ENCODE peak calls at places on chromosome 1, in six cellular contexts. K is A673; W is CD4-positive, CD25-positive, alpha-beta regulatory T cell; Z is left ventricle myocardium inferior; J is fibroblast of lung; I is GM23338. M is an unnamed sample.

GRCh38 chr1:77227383-77227782 is 8.2 kb upstream of the PIGK start:
- DNase-seq in K (no peak), I (no peak), W (no peak), Z (no peak), J (no peak), M (no peak)

GRCh38 chr1:60762176-60762575 is 320.2 kb upstream of the NFIA start:
- DNase-seq in I (no peak), W (no peak), K (no peak), Z (no peak), J (peak; percentile 63), M (no peak)

GRCh38 chr1:202101182-202101581 is 21.5 kb upstream of the GPR37L1 start:
- DNase-seq in I (no peak), J (no peak), Z (no peak), K (no peak), W (no peak), M (no peak)

GRCh38 chr1:163171826-163172225 is 30.9 kb downstream of the RGS5 start:
- DNase-seq in J (peak; percentile 38), W (no peak), K (peak; percentile 34), Z (no peak), I (no peak), M (no peak)

GRCh38 chr1:157288006-157288405 is 149.8 kb upstream of the ETV3 start:
- DNase-seq in Z (no peak), W (no peak), K (no peak), J (no peak), I (no peak), M (no peak)

GRCh38 chr1:210201671-210202070 is 30.9 kb upstream of the SERTAD4 start:
- DNase-seq in I (no peak), Z (no peak), K (peak; percentile 43), J (peak; percentile 34), W (no peak), M (no peak)

GRCh38 chr1:145824499-145824842 is 471 bp downstream of the POLR3C start:
- DNase-seq in K (no peak), I (no peak), W (no peak), J (no peak), Z (no peak), M (no peak)

GRCh38 chr1:16442941-16443340 is 2.4 kb downstream of the NECAP2 start:
- DNase-seq in K (no peak), I (no peak), J (no peak), Z (no peak), W (no peak), M (no peak)

GRCh38 chr1:231670755-231671154 is 44.2 kb downstream of the DISC1 start:
- DNase-seq in J (no peak), W (no peak), Z (no peak), K (no peak), I (no peak), M (no peak)

GRCh38 chr1:158330390-158330789 is 941 bp downstream of the CD1B start:
- DNase-seq in I (no peak), K (no peak), J (no peak), W (no peak), Z (no peak), M (no peak)

GRCh38 chr1:158333405-158334145 is 2.2 kb upstream of the CD1B start:
- DNase-seq in I (no peak), W (no peak), K (no peak), J (no peak), Z (no peak), M (no peak)

GRCh38 chr1:158329300-158329699 is 2.0 kb downstream of the CD1B start:
- DNase-seq in W (no peak), I (no peak), Z (no peak), J (no peak), K (no peak), M (no peak)

GRCh38 chr1:158329807-158330206 is 1.5 kb downstream of the CD1B start:
- DNase-seq in I (peak; percentile 36), W (no peak), Z (no peak), K (peak; percentile 38), J (no peak), M (no peak)

DNA sequence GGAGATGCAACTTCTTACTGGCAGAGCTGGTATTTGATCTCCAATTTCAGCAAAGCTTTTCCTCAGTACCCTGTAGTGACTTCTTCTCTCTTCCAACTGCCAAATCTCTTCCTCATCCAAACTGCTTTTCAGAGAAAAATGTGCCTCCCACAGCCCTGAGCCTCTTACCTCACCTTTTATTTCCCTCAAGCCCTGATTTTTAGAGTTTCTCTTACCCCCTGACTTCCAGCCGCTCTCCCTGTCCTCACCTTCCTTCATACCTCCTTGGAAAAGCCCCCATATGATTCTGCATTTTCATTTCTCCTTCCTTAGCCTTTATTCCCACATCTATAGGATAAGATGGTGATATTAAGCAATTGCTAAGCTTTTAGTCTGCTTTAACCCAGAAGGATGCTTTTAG is at the start of gene CD1B:
- DNase-seq in W (no peak), J (no peak), Z (no peak), I (no peak), K (no peak), M (no peak)
- H3K4me3 ChIP-seq in W (no peak within 1 kb of the TSS), J (no peak within 1 kb of the TSS), Z (no peak within 1 kb of the TSS), I (no peak within 1 kb of the TSS), K (no peak within 1 kb of the TSS), M (no peak within 1 kb of the TSS)

DNA sequence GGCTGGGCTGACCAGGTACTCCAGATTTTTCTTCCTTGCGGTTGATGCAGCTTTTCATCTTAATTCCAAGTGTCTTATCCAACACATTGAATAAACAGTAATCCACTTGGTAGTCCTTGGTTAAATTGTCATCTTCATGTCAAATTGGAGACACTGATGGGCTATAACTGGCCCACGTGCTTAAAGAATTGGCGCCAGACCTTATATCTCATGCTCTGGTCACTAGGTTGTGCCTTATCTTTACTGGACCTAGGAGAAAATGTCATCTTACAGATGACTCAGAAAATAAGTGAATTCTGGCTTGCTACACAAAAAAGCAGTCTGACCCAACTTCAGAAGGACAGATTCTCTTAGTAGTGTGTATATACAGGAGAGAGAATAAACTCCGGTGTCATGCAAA is 16.2 kb downstream of the LRRC42 start:
- DNase-seq in W (no peak), Z (no peak), I (no peak), K (no peak), J (no peak), M (no peak)
- H3K27ac ChIP-seq in W (no peak overlapping the region), Z (no peak overlapping the region), I (no peak overlapping the region), K (no peak overlapping the region), J (no peak overlapping the region), M (no peak overlapping the region)

GRCh38 chr1:150441121-150441520 is 46.1 kb upstream of the TARS2 start:
- DNase-seq in J (no peak), K (no peak), Z (no peak), I (no peak), W (no peak), M (no peak)

GRCh38 chr1:150444232-150444631 is 43.0 kb upstream of the TARS2 start:
- DNase-seq in I (no peak), K (no peak), J (no peak), Z (no peak), W (no peak), M (no peak)
- H3K36me3 ChIP-seq in I (peaks cover 36% of the 10 kb centered on the region), K (peaks cover 46% of the 10 kb centered on the region), J (no peaks in the 10 kb centered on the region), Z (peaks cover 74% of the 10 kb centered on the region), W (peaks cover 75% of the 10 kb centered on the region), M (peaks cover 3% of the 10 kb centered on the region)

GRCh38 chr1:110340207-110340468 is 961 bp downstream of the RBM15 start:
- DNase-seq in I (no peak), Z (no peak), W (no peak), K (no peak), J (peak; percentile 1), M (no peak)

GRCh38 chr1:110341146-110341871 is 2.1 kb downstream of the RBM15 start:
- DNase-seq in K (no peak), J (no peak), W (no peak), I (no peak), Z (no peak), M (no peak)

GRCh38 chr1:110344152-110344551 is 5.0 kb downstream of the RBM15 start:
- DNase-seq in J (no peak), K (no peak), I (no peak), W (no peak), Z (no peak), M (no peak)

GRCh38 chr1:110343249-110343648 is 4.1 kb downstream of the RBM15 start:
- DNase-seq in W (no peak), J (no peak), I (no peak), Z (no peak), K (no peak), M (no peak)

GRCh38 chr1:110341872-110342331 is 2.7 kb downstream of the RBM15 start:
- DNase-seq in W (no peak), Z (no peak), K (no peak), I (no peak), J (no peak), M (no peak)
- H3K4me3 ChIP-seq in W (peak overlapping the region; percentile 76), Z (peak overlapping the region; percentile 95), K (peak overlapping the region; percentile 75), I (peak overlapping the region; percentile 57), J (peak overlapping the region; percentile 63), M (no peak overlapping the region)

GRCh38 chr1:59377350-59377904 is 80.5 kb downstream of the FGGY start:
- DNase-seq in J (no peak), I (no peak), Z (no peak), K (no peak), W (no peak), M (no peak)

GRCh38 chr1:59378621-59379020 is 81.7 kb downstream of the FGGY start:
- DNase-seq in J (no peak), Z (no peak), K (no peak), I (no peak), W (no peak), M (no peak)

GRCh38 chr1:59379028-59379728 is 82.3 kb downstream of the FGGY start:
- DNase-seq in K (no peak), Z (no peak), W (no peak), I (no peak), J (no peak), M (no peak)

GRCh38 chr1:59375321-59376220 is 78.7 kb downstream of the FGGY start:
- DNase-seq in Z (no peak), I (no peak), W (no peak), J (peak; percentile 100), K (no peak), M (no peak)
- H3K27ac ChIP-seq in Z (peak overlapping the region; percentile 44), I (no peak overlapping the region), W (no peak overlapping the region), J (peak overlapping the region; percentile 70), K (no peak overlapping the region), M (no peak overlapping the region)

DNA sequence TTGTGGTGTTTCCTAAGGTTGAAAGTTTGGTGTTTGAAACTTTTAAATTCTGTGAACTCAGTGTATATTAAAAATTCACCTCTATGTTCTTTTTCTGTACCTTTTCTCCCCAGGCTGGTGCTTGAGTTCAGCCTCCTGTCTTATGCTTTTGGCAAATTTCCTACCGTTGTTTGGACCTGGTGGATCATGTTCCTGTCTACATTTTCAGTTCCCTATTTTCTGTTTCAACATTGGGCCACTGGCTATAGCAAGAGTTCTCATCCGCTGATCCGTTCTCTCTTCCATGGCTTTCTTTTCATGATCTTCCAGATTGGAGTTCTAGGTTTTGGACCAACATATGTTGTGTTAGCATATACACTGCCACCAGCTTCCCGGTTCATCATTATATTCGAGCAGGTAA is 24.9 kb upstream of the AXDND1 start:
- DNase-seq in Z (no peak), K (no peak), J (no peak), W (no peak), I (no peak), M (no peak)
- H3K36me3 ChIP-seq in Z (peaks cover 47% of the 10 kb centered on the region), K (no peaks in the 10 kb centered on the region), J (peaks cover 6% of the 10 kb centered on the region), W (peaks cover 68% of the 10 kb centered on the region), I (no peaks in the 10 kb centered on the region), M (peaks cover 3% of the 10 kb centered on the region)